ENCODE peak calls at places on chromosome 4, in five cellular contexts. M is WTC11, D is K562, N is GM12878, X is HepG2. A is an unnamed sample.

GRCh38 chr4:87014284-87014782 is 79.5 kb downstream of the AFF1 start:
- DNase-seq in M (no peak), D (no peak), N (no peak), X (no peak), A (no peak)

GRCh38 chr4:155659168-155659567 is 7.5 kb upstream of the GUCY1A1 start:
- DNase-seq in M (no peak), D (no peak), N (no peak), X (no peak), A (no peak)

GRCh38 chr4:8159522-8160232 is 1.1 kb upstream of the ABLIM2 start:
- DNase-seq in M (no peak), D (no peak), N (no peak), X (no peak), A (no peak)

GRCh38 chr4:17155486-17155885 is 257.0 kb upstream of the LDB2 start:
- DNase-seq in M (no peak), D (no peak), N (no peak), X (no peak), A (no peak)

GRCh38 chr4:17111959-17112659 is 213.7 kb upstream of the LDB2 start:
- DNase-seq in M (peak; percentile 68), D (peak; percentile 34), N (no peak), X (peak; percentile 6), A (peak; percentile 19)

GRCh38 chr4:56701644-56702043 is 20.5 kb upstream of the HOPX start:
- DNase-seq in M (no peak), D (no peak), N (no peak), X (no peak), A (no peak)

GRCh38 chr4:149353241-149353640 is 462.4 kb downstream of the IQCM start:
- DNase-seq in M (no peak), D (no peak), N (no peak), X (no peak), A (no peak)

GRCh38 chr4:124181045-124181444 is 531.5 kb downstream of the ANKRD50 start:
- DNase-seq in M (no peak), D (no peak), N (no peak), X (no peak), A (no peak)

GRCh38 chr4:189837462-189837861 is 103.2 kb upstream of the FRG1 start:
- DNase-seq in M (no peak), D (no peak), N (no peak), X (no peak), A (no peak)

GRCh38 chr4:99117876-99118693 is 26.0 kb downstream of the ADH4 start:
- DNase-seq in M (no peak), D (no peak), N (no peak), X (peak; percentile 7), A (no peak)

GRCh38 chr4:151325320-151326246 is at the start of gene SH3D19:
- DNase-seq in M (peak; percentile 58), D (no peak), N (no peak), X (peak; percentile 99), A (no peak)

GRCh38 chr4:612052-612748 is 13.2 kb upstream of the PDE6B start:
- DNase-seq in M (no peak), D (no peak), N (no peak), X (no peak), A (no peak)

GRCh38 chr4:1049591-1049905 is 38.1 kb downstream of the FGFRL1 start:
- DNase-seq in M (no peak), D (no peak), N (no peak), X (no peak), A (peak; percentile 37)

GRCh38 chr4:184534511-184535391 is 60.4 kb upstream of the IRF2 start:
- DNase-seq in M (no peak), D (no peak), N (peak; percentile 76), X (peak; percentile 43), A (no peak)

GRCh38 chr4:151667025-151667424 is 93.8 kb downstream of the GATB start:
- DNase-seq in M (no peak), D (no peak), N (no peak), X (no peak), A (no peak)

GRCh38 chr4:8200302-8200975 is 1.3 kb downstream of the SH3TC1 start:
- DNase-seq in M (no peak), D (peak; percentile 42), N (no peak), X (no peak), A (no peak)

GRCh38 chr4:152065545-152065944 is 304.7 kb upstream of the GATB start:
- DNase-seq in M (no peak), D (no peak), N (no peak), X (no peak), A (no peak)

GRCh38 chr4:8909548-8909947 is 37.9 kb upstream of the HMX1 start:
- DNase-seq in M (no peak), D (no peak), N (no peak), X (no peak), A (no peak)

GRCh38 chr4:71338846-71339593 is at the start of gene SLC4A4:
- DNase-seq in M (no peak), D (no peak), N (peak; percentile 70), X (no peak), A (no peak)

GRCh38 chr4:159495515-159496236 is 392.8 kb downstream of the RAPGEF2 start:
- DNase-seq in M (no peak), D (no peak), N (no peak), X (no peak), A (no peak)

GRCh38 chr4:35649784-35650183 is 594.5 kb downstream of the ARAP2 start:
- DNase-seq in M (no peak), D (no peak), N (no peak), X (no peak), A (no peak)

GRCh38 chr4:181702864-181703263 is 540.3 kb upstream of the TENM3 start:
- DNase-seq in M (no peak), D (no peak), N (no peak), X (no peak), A (no peak)

DNA sequence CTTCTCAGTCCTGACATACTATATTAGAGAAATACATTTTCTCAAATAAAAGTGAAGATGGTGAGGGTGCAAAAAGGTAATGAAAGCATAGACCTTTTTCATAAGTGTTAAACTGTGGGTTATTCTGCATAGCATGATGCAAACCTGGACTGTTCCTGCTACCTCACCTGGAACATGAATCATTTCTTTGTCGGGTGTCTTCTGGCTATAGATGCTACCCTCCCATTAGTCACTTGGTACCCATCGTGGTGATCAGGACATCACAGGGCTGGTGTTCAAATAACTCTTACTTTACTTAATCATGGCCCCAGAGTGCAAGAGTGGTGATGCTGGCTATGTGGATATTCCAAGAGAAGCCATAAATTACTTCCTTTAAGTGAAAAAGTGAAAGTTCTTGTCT is 264.7 kb upstream of the AGA start:
- DNase-seq in M (no peak), D (no peak), N (no peak), X (no peak), A (no peak)
- TF ChIP-seq ATF2 in M (no peak), D (no peak), N (no peak), X (no peak), A (no peak)

GRCh38 chr4:2745981-2746806 is 9.9 kb downstream of the TNIP2 start:
- DNase-seq in M (no peak), D (no peak), N (peak; percentile 98), X (no peak), A (no peak)
- TF ChIP-seq ATF2 in M (no peak), D (no peak), N (peak; percentile 99), X (no peak), A (no peak)

GRCh38 chr4:74900862-74901261 is 32.1 kb upstream of the PARM1 start:
- DNase-seq in M (no peak), D (no peak), N (no peak), X (no peak), A (no peak)
- TF ChIP-seq ATF2 in M (no peak), D (no peak), N (no peak), X (no peak), A (no peak)

GRCh38 chr4:68895561-68896198 is 55.9 kb downstream of the UGT2A3 start:
- DNase-seq in M (no peak), D (no peak), N (no peak), X (no peak), A (no peak)
- TF ChIP-seq ATF2 in M (no peak), D (no peak), N (no peak), X (no peak), A (no peak)

GRCh38 chr4:134024251-134024650 is 177.3 kb downstream of the PABPC4L start:
- DNase-seq in M (no peak), D (no peak), N (no peak), X (peak; percentile 43), A (no peak)

GRCh38 chr4:134028411-134028810 is 173.2 kb downstream of the PABPC4L start:
- DNase-seq in M (no peak), D (no peak), N (no peak), X (no peak), A (no peak)

GRCh38 chr4:134027931-134028330 is 173.7 kb downstream of the PABPC4L start:
- DNase-seq in M (no peak), D (no peak), N (no peak), X (no peak), A (no peak)
- TF ChIP-seq ATF2 in M (no peak), D (no peak), N (no peak), X (no peak), A (no peak)

GRCh38 chr4:135418353-135418752 is 1216.8 kb upstream of the PABPC4L start:
- DNase-seq in M (peak; percentile 12), D (no peak), N (no peak), X (peak; percentile 3), A (no peak)
- TF ChIP-seq ATF2 in M (no peak), D (no peak), N (no peak), X (no peak), A (no peak)